ENCODE peak calls at places on chromosome 4, in eight cellular contexts. V is left ventricle myocardium inferior, R is tibial nerve, F is lower lobe of right lung, J is A549, K is body of pancreas, G is fibroblast of lung, D is gastrocnemius medialis. O is an unnamed sample.

GRCh38 chr4:153788419-153789276 is at the start of gene SFRP2:
- DNase-seq in V (no peak), R (no peak), F (peak), J (no peak), K (no peak), G (no peak), D (no peak), O (no peak)

GRCh38 chr4:53196872-53197759 is 168.7 kb downstream of the SCFD2 start:
- DNase-seq in V (no peak), R (peak), F (no peak), J (peak), K (peak), G (peak), D (no peak), O (peak)

GRCh38 chr4:108033348-108033747 is 43.7 kb downstream of the HADH start:
- DNase-seq in V (no peak), R (no peak), F (no peak), J (no peak), K (no peak), G (no peak), D (no peak), O (no peak)

GRCh38 chr4:74391890-74392478 is 27.0 kb downstream of the EREG start:
- DNase-seq in V (no peak), R (no peak), F (no peak), J (no peak), K (no peak), G (no peak), D (no peak), O (no peak)

GRCh38 chr4:38752393-38752961 is 30.3 kb downstream of the TLR10 start:
- DNase-seq in V (no peak), R (no peak), F (no peak), J (no peak), K (no peak), G (peak), D (no peak), O (no peak)

GRCh38 chr4:100582146-100582545 is 64.3 kb upstream of the EMCN start:
- DNase-seq in V (no peak), R (no peak), F (no peak), J (no peak), K (no peak), G (no peak), D (peak), O (no peak)

GRCh38 chr4:172207258-172207657 is 394.1 kb downstream of the GALNTL6 start:
- DNase-seq in V (no peak), R (no peak), F (no peak), J (no peak), K (no peak), G (no peak), D (no peak), O (no peak)

GRCh38 chr4:99885063-99885664 is 9.1 kb downstream of the LAMTOR3 start:
- DNase-seq in V (no peak), R (no peak), F (no peak), J (peak), K (peak), G (peak), D (no peak), O (no peak)

GRCh38 chr4:138190452-138190858 is 51.7 kb downstream of the SLC7A11 start:
- DNase-seq in V (no peak), R (no peak), F (no peak), J (no peak), K (no peak), G (no peak), D (no peak), O (no peak)

GRCh38 chr4:120753854-120754253 is 168.7 kb downstream of the PRDM5 start:
- DNase-seq in V (no peak), R (no peak), F (no peak), J (no peak), K (no peak), G (no peak), D (no peak), O (no peak)

GRCh38 chr4:119939066-119939995 is 127.3 kb downstream of the MAD2L1 start:
- DNase-seq in V (no peak), R (no peak), F (no peak), J (no peak), K (no peak), G (peak), D (no peak), O (no peak)

GRCh38 chr4:98113005-98113404 is 30.3 kb downstream of the STPG2 start:
- DNase-seq in V (no peak), R (no peak), F (no peak), J (peak), K (peak), G (peak), D (no peak), O (no peak)

GRCh38 chr4:70544279-70544870 is 26.0 kb downstream of the AMTN start:
- DNase-seq in V (no peak), R (no peak), F (no peak), J (no peak), K (no peak), G (peak), D (no peak), O (peak)

GRCh38 chr4:179709961-179710624 is 2267.9 kb upstream of the AGA start:
- DNase-seq in V (no peak), R (no peak), F (no peak), J (no peak), K (no peak), G (no peak), D (no peak), O (no peak)

GRCh38 chr4:99013402-99013843 is 17.9 kb downstream of the METAP1 start:
- DNase-seq in V (no peak), R (no peak), F (no peak), J (no peak), K (no peak), G (peak), D (no peak), O (no peak)

GRCh38 chr4:4485806-4486205 is 56.0 kb downstream of the STX18 start:
- DNase-seq in V (no peak), R (no peak), F (no peak), J (no peak), K (no peak), G (no peak), D (no peak), O (no peak)

GRCh38 chr4:131430302-131430701 is 1718.8 kb upstream of the PCDH10 start:
- DNase-seq in V (no peak), R (no peak), F (no peak), J (peak), K (no peak), G (no peak), D (no peak), O (no peak)
- TF ChIP-seq CTCF in V (no peak), R (no peak), F (no peak), J (no peak), K (no peak), G (no peak), D (no peak), O (no peak)

DNA sequence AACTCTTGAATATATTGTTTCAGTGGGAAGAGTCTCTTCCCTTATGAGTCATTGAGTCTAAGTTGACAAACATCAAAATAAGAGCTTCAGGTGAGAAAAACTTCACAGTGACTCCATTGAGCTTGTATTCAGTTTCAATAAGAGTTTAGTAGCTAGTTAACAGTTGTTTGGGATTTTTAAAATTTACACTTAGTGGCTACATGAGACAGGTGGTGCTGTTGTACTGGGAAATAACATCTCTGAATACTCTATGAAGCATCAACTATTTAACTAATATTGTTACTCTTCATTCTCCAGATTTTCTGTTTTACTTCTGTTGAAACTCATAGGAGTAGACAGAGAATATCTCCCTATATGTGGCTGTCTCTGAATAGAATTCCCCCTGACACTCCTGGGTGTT is 1609.1 kb downstream of the C4orf33 start:
- DNase-seq in V (no peak), R (no peak), F (no peak), J (no peak), K (no peak), G (no peak), D (no peak), O (no peak)
- H3K4me3 ChIP-seq in V (no peak), R (no peak), F (no peak), J (no peak), K (no peak), G (no peak), D (no peak), O (no peak)

DNA sequence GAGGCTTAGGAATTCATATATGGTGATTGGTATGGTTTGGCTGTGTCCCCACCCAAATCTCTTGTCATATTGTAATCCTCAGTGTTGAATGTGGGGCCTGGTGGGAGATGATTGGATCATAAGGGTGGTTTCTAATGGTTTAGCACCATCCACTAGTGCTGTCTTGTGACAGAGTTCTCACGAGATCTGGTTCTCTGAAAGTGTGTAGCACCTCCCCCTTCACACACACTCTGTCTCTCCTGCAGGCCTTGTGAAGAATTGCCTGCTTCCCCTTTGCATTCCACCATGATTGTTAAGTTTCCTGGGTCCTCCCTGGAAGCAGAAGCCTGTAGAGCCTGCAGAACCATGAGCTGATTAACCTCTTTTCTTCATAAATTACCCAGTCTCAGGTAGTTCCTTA is 135.8 kb upstream of the FAT1 start:
- DNase-seq in V (no peak), R (no peak), F (no peak), J (no peak), K (no peak), G (no peak), D (no peak), O (no peak)
- TF ChIP-seq CTCF in V (no peak), R (no peak), F (no peak), J (no peak), K (no peak), G (no peak), D (no peak), O (no peak)

GRCh38 chr4:80184053-80184790 is 13.1 kb upstream of the PRDM8 start:
- DNase-seq in V (peak), R (peak), F (peak), J (peak), K (peak), G (peak), D (peak), O (no peak)

GRCh38 chr4:80186666-80187065 is 10.6 kb upstream of the PRDM8 start:
- DNase-seq in V (no peak), R (no peak), F (no peak), J (no peak), K (no peak), G (no peak), D (no peak), O (no peak)

GRCh38 chr4:80184791-80185756 is 12.2 kb upstream of the PRDM8 start:
- DNase-seq in V (no peak), R (no peak), F (no peak), J (no peak), K (no peak), G (no peak), D (no peak), O (no peak)

GRCh38 chr4:80187677-80188076 is 9.6 kb upstream of the PRDM8 start:
- DNase-seq in V (no peak), R (no peak), F (no peak), J (no peak), K (no peak), G (no peak), D (no peak), O (no peak)

GRCh38 chr4:80185787-80186548 is 11.3 kb upstream of the PRDM8 start:
- DNase-seq in V (no peak), R (no peak), F (no peak), J (no peak), K (no peak), G (no peak), D (no peak), O (no peak)
- H3K4me3 ChIP-seq in V (peak), R (peak), F (peak), J (no peak), K (no peak), G (peak), D (peak), O (peak)

O was measured in AG04449.